ENCODE peak calls at places on chromosome 17, in five cellular contexts. V is G401; S is uterus; R is CD4-positive, alpha-beta memory T cell; O is stimulated activated CD4-positive, alpha-beta T cell treated with anti-CD3 and anti-CD28 coated beads, Interleukin-2, amount 100 ng/mL, for 48 hours. M is an unnamed sample.

GRCh38 chr17:37519241-37519985 is 29.7 kb downstream of the DUSP14 start:
- DNase-seq in V (no peak), S (no peak), R (no peak), O (no peak), M (no peak)

GRCh38 chr17:16342979-16343378 is 10.3 kb downstream of the CENPV start:
- DNase-seq in V (peak), S (no peak), R (no peak), O (no peak), M (no peak)

GRCh38 chr17:45640141-45640850 is 143.8 kb upstream of the CRHR1 start:
- DNase-seq in V (peak), S (peak), R (peak), O (peak), M (peak)

GRCh38 chr17:27489045-27489715 is 32.9 kb downstream of the KSR1 start:
- DNase-seq in V (no peak), S (peak), R (no peak), O (no peak), M (no peak)

GRCh38 chr17:40349477-40350409 is 14.8 kb downstream of the GJD3 start:
- DNase-seq in V (no peak), S (peak), R (no peak), O (no peak), M (no peak)

GRCh38 chr17:75913537-75914210 is 9.0 kb upstream of the MRPL38 start:
- DNase-seq in V (no peak), S (no peak), R (no peak), O (no peak), M (no peak)

GRCh38 chr17:8149419-8150193 is 2.6 kb downstream of the PER1 start:
- DNase-seq in V (no peak), S (peak), R (no peak), O (no peak), M (no peak)

GRCh38 chr17:9231449-9232154 is 210.3 kb downstream of the NTN1 start:
- DNase-seq in V (no peak), S (no peak), R (no peak), O (no peak), M (no peak)

GRCh38 chr17:19753049-19753444 is 4.9 kb upstream of the ALDH3A1 start:
- DNase-seq in V (no peak), S (no peak), R (no peak), O (no peak), M (no peak)

GRCh38 chr17:80986816-80987480 is 4.7 kb upstream of the CHMP6 start:
- DNase-seq in V (no peak), S (peak), R (no peak), O (no peak), M (no peak)

GRCh38 chr17:79992657-79993389 is 42.8 kb downstream of the TBC1D16 start:
- DNase-seq in V (no peak), S (no peak), R (no peak), O (no peak), M (no peak)

GRCh38 chr17:27485125-27485524 is 28.9 kb downstream of the KSR1 start:
- DNase-seq in V (no peak), S (no peak), R (no peak), O (no peak), M (no peak)